ENCODE peak calls at places on chromosomes 6 and 20, in five cellular contexts. A, U, W, S and K are unnamed samples.

GRCh38 chr20:4401601-4402000 is 320.1 kb upstream of the PRND start:
- DNase-seq in W (no peak), A (no peak), U (no peak), S (no peak), K (peak)

GRCh38 chr6:85111481-85112001 is 338.3 kb upstream of the NT5E start:
- DNase-seq in U (no peak), W (no peak), A (no peak), S (peak), K (no peak)

GRCh38 chr6:159106627-159107241 is 61.9 kb upstream of the TAGAP start:
- DNase-seq in S (no peak), U (peak), W (peak), A (no peak), K (no peak)

GRCh38 chr6:157307661-157308060 is 15.7 kb downstream of the TMEM242 start:
- DNase-seq in A (no peak), W (no peak), S (no peak), U (no peak), K (no peak)

GRCh38 chr6:35294308-35294945 is 3.2 kb upstream of the DEF6 start:
- DNase-seq in S (peak), U (peak), A (no peak), W (no peak), K (no peak)

GRCh38 chr6:168598251-168599117 is 157.5 kb downstream of the SMOC2 start:
- DNase-seq in A (no peak), S (no peak), U (no peak), W (no peak), K (no peak)

GRCh38 chr6:130282234-130282995 is 59.7 kb upstream of the SAMD3 start:
- DNase-seq in A (no peak), U (no peak), S (no peak), W (no peak), K (no peak)

GRCh38 chr6:149473080-149474052 is 11.4 kb downstream of the ZC3H12D start:
- DNase-seq in S (no peak), U (no peak), W (no peak), A (no peak), K (no peak)

GRCh38 chr20:18611492-18611891 is 23.6 kb downstream of the DTD1 start:
- DNase-seq in A (no peak), U (no peak), W (no peak), S (no peak), K (no peak)

GRCh38 chr20:24149881-24150307 is 161.3 kb upstream of the GGTLC1 start:
- DNase-seq in A (no peak), S (no peak), U (no peak), W (no peak), K (no peak)

GRCh38 chr6:123953920-123954319 is 150.3 kb downstream of the NKAIN2 start:
- DNase-seq in W (no peak), U (no peak), A (no peak), S (no peak), K (no peak)

GRCh38 chr6:74280130-74280692 is 584.2 kb downstream of the CD109 start:
- DNase-seq in U (no peak), S (no peak), W (no peak), A (no peak), K (no peak)

GRCh38 chr20:31684153-31685003 is 38.3 kb downstream of the BCL2L1 start:
- DNase-seq in W (no peak), S (no peak), A (no peak), U (no peak), K (no peak)

GRCh38 chr6:94785514-94785913 is 791.8 kb upstream of the MANEA start:
- DNase-seq in U (no peak), S (no peak), A (no peak), W (no peak), K (no peak)

GRCh38 chr6:108589244-108589730 is 28.6 kb downstream of the FOXO3 start:
- DNase-seq in S (no peak), A (peak), W (no peak), U (peak), K (no peak)

DNA sequence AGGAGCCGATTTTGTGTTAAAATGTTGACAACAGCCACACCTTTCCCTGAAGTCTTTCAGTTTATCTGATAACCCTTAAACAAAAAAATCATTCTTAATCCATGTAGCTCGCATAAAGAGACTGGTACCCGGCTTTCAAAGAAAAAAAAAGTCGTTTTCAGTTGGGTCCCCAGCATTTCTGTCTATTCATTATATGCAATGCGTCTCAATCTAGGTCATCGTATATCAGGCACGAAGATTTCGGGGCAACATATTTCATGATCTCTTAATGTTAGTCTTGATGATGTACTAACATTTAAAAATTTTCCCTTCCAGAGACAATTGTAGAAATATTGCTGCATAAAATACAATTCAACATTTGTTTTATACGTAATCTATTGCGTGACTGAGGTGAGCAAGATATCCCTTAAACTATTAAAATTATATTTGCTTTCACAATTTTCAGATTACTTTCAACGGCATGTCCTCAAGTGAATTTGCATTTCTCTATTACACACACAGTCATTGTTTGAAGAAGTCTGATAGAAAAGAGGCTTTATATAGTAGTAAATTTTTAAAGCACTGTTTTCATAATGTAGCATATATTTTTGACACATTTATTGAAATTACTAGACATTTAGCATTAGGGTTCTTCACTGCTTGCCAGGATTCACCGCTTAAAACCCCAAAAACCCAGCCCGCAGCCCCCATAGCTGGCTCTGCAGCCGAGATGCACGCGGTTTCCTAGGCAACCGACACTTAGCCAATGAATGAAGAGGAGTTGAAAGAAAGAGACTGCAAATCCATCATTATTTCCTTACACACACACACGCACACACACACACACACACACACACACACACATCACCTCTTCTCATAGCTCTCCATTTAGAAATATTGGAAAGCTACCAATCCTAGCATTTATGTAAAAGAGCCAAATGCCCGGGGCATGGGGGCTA is 3.1 kb upstream of the TUBB2B start:
- DNase-seq in A (no peak), W (no peak), U (no peak), S (no peak), K (no peak)
- H3K4me3 ChIP-seq in A (peak), W (no peak), U (peak), S (peak), K (peak)

GRCh38 chr6:75752365-75752764 is 3.3 kb downstream of the MYO6 start:
- DNase-seq in W (no peak), S (no peak), U (no peak), A (no peak), K (no peak)

GRCh38 chr6:75748743-75749538 is at the start of gene MYO6:
- DNase-seq in W (no peak), U (peak), A (no peak), S (peak), K (no peak)

GRCh38 chr6:75751443-75751842 is 2.4 kb downstream of the MYO6 start:
- DNase-seq in S (no peak), U (no peak), A (no peak), W (no peak), K (no peak)

GRCh38 chr6:75747985-75748742 is 875 bp upstream of the MYO6 start:
- DNase-seq in W (no peak), S (no peak), A (no peak), U (no peak), K (no peak)

DNA sequence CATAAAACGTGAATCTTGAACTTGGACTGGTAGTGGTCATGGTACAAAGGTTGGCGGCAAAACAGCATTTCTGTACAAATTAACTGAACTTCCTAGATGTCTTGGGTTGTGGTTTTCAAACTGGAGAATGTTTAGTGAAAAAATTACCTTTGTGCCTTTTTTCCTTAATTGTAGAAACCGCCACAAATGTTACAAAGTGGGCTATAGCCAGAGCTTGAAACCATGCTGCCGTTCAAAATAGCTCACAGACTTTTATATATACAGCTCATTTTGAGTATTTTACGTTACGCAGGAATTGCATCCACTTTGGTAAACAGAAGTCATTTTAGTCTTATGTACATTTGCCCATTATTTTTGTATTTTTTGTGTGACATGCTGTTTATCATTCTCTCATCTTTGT is 1.9 kb downstream of the MYO6 start:
- DNase-seq in A (no peak), W (no peak), S (no peak), U (no peak), K (no peak)
- H3K4me3 ChIP-seq in A (no peak), W (no peak), S (no peak), U (no peak), K (no peak)

GRCh38 chr20:43559147-43559477 is 285 bp downstream of the SGK2 start:
- DNase-seq in S (no peak), W (no peak), A (no peak), U (no peak), K (no peak)

GRCh38 chr20:43558412-43559146 is at the start of gene SGK2:
- DNase-seq in U (no peak), A (no peak), S (no peak), W (no peak), K (no peak)

GRCh38 chr20:43563429-43563828 is 4.6 kb downstream of the SGK2 start:
- DNase-seq in W (no peak), S (no peak), A (no peak), U (no peak), K (no peak)

GRCh38 chr20:43560974-43561373 is 2.1 kb downstream of the SGK2 start:
- DNase-seq in W (no peak), S (no peak), U (no peak), A (no peak), K (no peak)

GRCh38 chr20:43559588-43559987 is 761 bp downstream of the SGK2 start:
- DNase-seq in W (no peak), U (no peak), S (no peak), A (no peak), K (no peak)
- H3K4me3 ChIP-seq in W (no peak), U (no peak), S (no peak), A (no peak), K (no peak)

GRCh38 chr6:55782275-55782674 is 93.1 kb downstream of the BMP5 start:
- DNase-seq in W (no peak), S (no peak), U (no peak), A (no peak), K (no peak)
- H3K4me3 ChIP-seq in W (no peak), S (no peak), U (no peak), A (no peak), K (no peak)

DNA sequence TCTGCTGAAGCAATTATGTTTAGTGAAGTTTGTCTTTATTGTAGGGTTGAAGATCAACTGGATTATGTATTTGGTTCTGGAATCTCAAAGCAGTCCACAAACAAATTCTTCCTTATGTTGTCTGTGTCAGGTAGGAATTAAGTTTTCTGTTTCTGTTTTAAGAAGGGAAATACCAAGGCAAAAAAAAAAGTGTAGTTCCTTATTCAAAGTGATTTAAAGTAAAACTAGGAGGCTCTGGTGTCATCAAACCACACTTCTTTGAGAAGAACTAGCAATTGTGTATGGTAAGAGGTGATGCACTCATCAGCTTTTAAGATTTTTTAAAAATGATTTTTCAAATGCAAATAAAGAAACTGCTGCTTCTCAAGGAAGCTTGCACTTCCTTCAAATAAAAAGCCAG is 1.9 kb downstream of the FAM135A start:
- DNase-seq in A (no peak), W (no peak), S (no peak), U (no peak), K (no peak)
- H3K4me3 ChIP-seq in A (no peak), W (no peak), S (no peak), U (peak), K (no peak)

GRCh38 chr20:22567944-22568871 is 16.2 kb downstream of the FOXA2 start:
- DNase-seq in W (no peak), A (no peak), S (no peak), U (no peak), K (no peak)
- H3K4me3 ChIP-seq in W (no peak), A (no peak), S (no peak), U (no peak), K (no peak)

GRCh38 chr20:37520417-37520751 is 666 bp upstream of the NNAT start:
- DNase-seq in U (no peak), W (no peak), S (no peak), A (no peak), K (no peak)

GRCh38 chr20:37523012-37523391 is 2.0 kb downstream of the NNAT start:
- DNase-seq in U (peak), W (no peak), A (no peak), S (no peak), K (no peak)

GRCh38 chr20:37524221-37524700 is 3.2 kb downstream of the NNAT start:
- DNase-seq in U (peak), S (no peak), A (no peak), W (no peak), K (no peak)

GRCh38 chr20:37521091-37521771 is at the start of gene NNAT:
- DNase-seq in W (no peak), U (no peak), A (no peak), S (no peak), K (no peak)

DNA sequence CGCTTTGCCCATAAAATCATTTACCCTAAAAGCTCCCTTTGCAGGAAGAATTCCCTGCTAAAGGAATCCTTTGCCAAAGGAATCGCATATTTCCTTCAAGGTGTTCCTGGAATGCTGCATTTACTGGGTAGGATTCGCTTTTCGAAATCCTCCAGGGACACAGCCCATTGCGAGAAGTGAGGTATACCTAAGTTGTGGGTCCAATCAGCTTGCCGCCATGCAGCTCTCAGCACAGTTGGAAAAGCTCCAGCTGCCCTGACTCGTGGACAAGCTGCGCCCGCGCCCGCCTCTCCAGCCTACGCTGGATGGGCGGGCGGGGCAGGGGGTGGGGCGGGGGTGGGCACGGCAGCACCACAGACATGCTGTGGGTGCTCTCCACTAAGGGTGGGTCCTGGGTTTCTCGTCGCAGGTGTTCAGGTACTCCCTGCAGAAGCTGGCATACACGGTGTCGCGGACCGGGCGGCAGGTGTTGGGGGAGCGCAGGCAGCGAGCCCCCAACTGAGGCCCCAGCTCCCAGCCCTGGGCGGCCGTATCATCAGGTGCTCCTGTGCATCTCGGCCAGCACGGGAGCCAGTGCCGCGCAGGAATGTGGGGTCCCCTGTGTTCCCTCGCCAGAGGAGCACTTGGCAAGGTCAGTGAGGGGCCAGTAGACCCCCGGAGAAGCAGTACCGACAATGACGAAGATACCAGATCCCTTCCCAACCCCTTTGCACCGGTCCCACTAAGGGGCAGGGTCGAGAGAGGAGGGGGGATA is 1.4 kb downstream of the NNAT start:
- DNase-seq in A (no peak), U (peak), S (no peak), W (no peak), K (no peak)
- H3K4me3 ChIP-seq in A (no peak), U (peak), S (no peak), W (no peak), K (no peak)